ENCODE peak calls at places on chromosomes 16 and 17, in four cellular contexts. One of them, this sample, is unnamed.

GRCh38 chr16:20866161-20866772 is 33.9 kb downstream of the DCUN1D3 start:
- DNase-seq in SHP77: no peak
- DNase-seq in NCI-H2081: no peak
- DNase-seq in renal cortical epithelial cell: peak; percentile 82
- DNase-seq in this sample: peak; percentile 27

GRCh38 chr16:66906916-66907836 is 11.5 kb downstream of the CDH16 start:
- DNase-seq in SHP77: no peak
- DNase-seq in NCI-H2081: no peak
- DNase-seq in renal cortical epithelial cell: no peak
- DNase-seq in this sample: no peak

GRCh38 chr17:80673152-80673920 is 128.7 kb downstream of the RPTOR start:
- DNase-seq in SHP77: no peak
- DNase-seq in NCI-H2081: no peak
- DNase-seq in renal cortical epithelial cell: peak; percentile 34
- DNase-seq in this sample: no peak

GRCh38 chr17:2343421-2343820 is 6.1 kb downstream of the SGSM2 start:
- DNase-seq in SHP77: no peak
- DNase-seq in NCI-H2081: no peak
- DNase-seq in renal cortical epithelial cell: no peak
- DNase-seq in this sample: no peak

GRCh38 chr16:81900014-81900413 is 111.3 kb downstream of the SDR42E1 start:
- DNase-seq in SHP77: no peak
- DNase-seq in NCI-H2081: no peak
- DNase-seq in renal cortical epithelial cell: no peak
- DNase-seq in this sample: no peak

GRCh38 chr16:15509051-15509592 is 74.7 kb downstream of the BMERB1 start:
- DNase-seq in SHP77: no peak
- DNase-seq in NCI-H2081: no peak
- DNase-seq in renal cortical epithelial cell: no peak
- DNase-seq in this sample: no peak

GRCh38 chr17:82297280-82297803 is 20.1 kb downstream of the CD7 start:
- DNase-seq in SHP77: peak; percentile 49
- DNase-seq in NCI-H2081: peak; percentile 54
- DNase-seq in renal cortical epithelial cell: peak; percentile 89
- DNase-seq in this sample: peak; percentile 87

GRCh38 chr17:59783221-59784016 is 76.0 kb downstream of the VMP1 start:
- DNase-seq in SHP77: no peak
- DNase-seq in NCI-H2081: no peak
- DNase-seq in renal cortical epithelial cell: peak; percentile 92
- DNase-seq in this sample: no peak